ENCODE peak calls at places on chromosomes 4 and X, in eight cellular contexts. B is adipocyte; Z is foreskin keratinocyte; A is amniotic epithelial cell; J is epithelial cell of esophagus; K is suprapubic skin; S is non-pigmented ciliary epithelial cell; O is stimulated activated naive B cell treated with anti-CD40 and anti-IgM and Interleukin-4, amounts not matched to agents 10 μg/mL and 1 μg/mL and 100 μg/mL, for 72 hours. W is an unnamed sample.
A peak's percentile ranks its signal among the peaks of the same experiment; 100 is the strongest.

GRCh38 chr4:141575884-141576283 is 60.5 kb upstream of the IL15 start:
- DNase-seq in B (peak; percentile 24), Z (no peak), A (no peak), J (no peak), K (no peak), S (no peak), O (no peak), W (no peak)

GRCh38 chrX:27222661-27223060 is 240.5 kb downstream of the PPP4R3C start:
- DNase-seq in B (no peak), Z (no peak), A (no peak), J (no peak), K (no peak), S (no peak), O (no peak), W (no peak)

GRCh38 chr4:142354041-142354440 is 492.1 kb downstream of the INPP4B start:
- DNase-seq in B (peak; percentile 34), Z (no peak), A (no peak), J (no peak), K (no peak), S (no peak), O (no peak), W (no peak)

GRCh38 chr4:1644906-1645657 is 39.0 kb downstream of the FAM53A start:
- DNase-seq in B (peak; percentile 42), Z (peak; percentile 32), A (peak; percentile 93), J (peak; percentile 47), K (no peak), S (no peak), O (no peak), W (no peak)

GRCh38 chr4:105122334-105122733 is 24.3 kb upstream of the TET2 start:
- DNase-seq in B (no peak), Z (no peak), A (peak; percentile 38), J (peak; percentile 49), K (no peak), S (no peak), O (no peak), W (no peak)

GRCh38 chr4:174318829-174319764 is 35.4 kb downstream of the CEP44 start:
- DNase-seq in B (peak; percentile 70), Z (no peak), A (peak; percentile 38), J (peak; percentile 44), K (no peak), S (no peak), O (no peak), W (no peak)

GRCh38 chr4:176886135-176886534 is 93.4 kb upstream of the VEGFC start:
- DNase-seq in B (no peak), Z (no peak), A (no peak), J (no peak), K (no peak), S (no peak), O (no peak), W (no peak)

GRCh38 chr4:125421547-125421946 is 106.8 kb downstream of the FAT4 start:
- DNase-seq in B (no peak), Z (no peak), A (peak; percentile 45), J (no peak), K (no peak), S (no peak), O (no peak), W (no peak)

GRCh38 chrX:69539437-69539836 is 35.3 kb downstream of the NALF2 start:
- DNase-seq in B (no peak), Z (no peak), A (no peak), J (no peak), K (no peak), S (no peak), O (no peak), W (no peak)

GRCh38 chrX:69317721-69318120 is 152.5 kb upstream of the PJA1 start:
- DNase-seq in B (no peak), Z (no peak), A (no peak), J (no peak), K (no peak), S (no peak), O (no peak), W (no peak)

W was measured in T follicular helper cell.